ENCODE peak calls at places on chromosomes 1 and 21, in four cellular contexts. I, E, F and N are unnamed samples.

GRCh38 chr21:42385619-42386018 is 10.2 kb downstream of the TMPRSS3 start:
- DNase-seq in I (no peak), E (no peak), F (no peak), N (peak)

GRCh38 chr1:22914633-22915217 is 57.9 kb downstream of the LACTBL1 start:
- DNase-seq in I (no peak), E (no peak), F (no peak), N (no peak)

GRCh38 chr1:162397943-162398560 is 13.9 kb downstream of the SH2D1B start:
- DNase-seq in I (no peak), E (no peak), F (no peak), N (no peak)

GRCh38 chr1:6727535-6727934 is 25.9 kb upstream of the DNAJC11 start:
- DNase-seq in I (no peak), E (peak), F (no peak), N (peak)

GRCh38 chr1:2983319-2983705 is 38.0 kb upstream of the ACTRT2 start:
- DNase-seq in I (peak), E (no peak), F (no peak), N (peak)

GRCh38 chr1:202162049-202162417 is 1.6 kb upstream of the PTPN7 start:
- DNase-seq in I (no peak), E (no peak), F (no peak), N (peak)

GRCh38 chr1:234369784-234370183 is 3.5 kb upstream of the COA6 start:
- DNase-seq in I (no peak), E (peak), F (no peak), N (no peak)

GRCh38 chr1:181010789-181011188 is 11.9 kb downstream of the STX6 start:
- DNase-seq in I (no peak), E (no peak), F (no peak), N (no peak)

GRCh38 chr1:201371841-201372240 is 5.6 kb downstream of the TNNT2 start:
- DNase-seq in I (no peak), E (no peak), F (no peak), N (no peak)

GRCh38 chr1:44405804-44406743 is 1.0 kb downstream of the RNF220 start:
- DNase-seq in I (no peak), E (no peak), F (no peak), N (peak)

GRCh38 chr1:58165073-58165472 is 381.5 kb downstream of the OMA1 start:
- DNase-seq in I (no peak), E (no peak), F (no peak), N (no peak)
- H3K4me3 ChIP-seq in I (no peak), E (no peak), F (no peak), N (no peak)

GRCh38 chr1:237029240-237029639 is 12.7 kb upstream of the RYR2 start:
- DNase-seq in I (no peak), E (no peak), F (no peak), N (no peak)

GRCh38 chr1:237031480-237031879 is 10.5 kb upstream of the RYR2 start:
- DNase-seq in I (no peak), E (no peak), F (no peak), N (no peak)

GRCh38 chr1:237029850-237030535 is 12.0 kb upstream of the RYR2 start:
- DNase-seq in I (no peak), E (no peak), F (no peak), N (no peak)

GRCh38 chr1:237025358-237026074 is 16.5 kb upstream of the RYR2 start:
- DNase-seq in I (no peak), E (no peak), F (no peak), N (no peak)
- H3K27ac ChIP-seq in I (no peak), E (no peak), F (no peak), N (no peak)

GRCh38 chr1:198638894-198639319 is at the start of gene PTPRC:
- DNase-seq in I (no peak), E (no peak), F (no peak), N (no peak)
- H3K4me3 ChIP-seq in I (no peak), E (no peak), F (peak), N (peak)

GRCh38 chr1:151852733-151853132 is 779 bp downstream of the THEM5 start:
- DNase-seq in I (no peak), E (no peak), F (no peak), N (no peak)
- H3K27ac ChIP-seq in I (no peak), E (no peak), F (no peak), N (no peak)

GRCh38 chr1:193108471-193108870 is 3.3 kb upstream of the GLRX2 start:
- DNase-seq in I (no peak), E (no peak), F (no peak), N (no peak)

GRCh38 chr1:193110246-193110645 is 5.0 kb upstream of the GLRX2 start:
- DNase-seq in I (no peak), E (no peak), F (no peak), N (no peak)

GRCh38 chr1:193111641-193112090 is 6.5 kb upstream of the GLRX2 start:
- DNase-seq in I (peak), E (peak), F (peak), N (no peak)

GRCh38 chr1:193110864-193111263 is 5.7 kb upstream of the GLRX2 start:
- DNase-seq in I (no peak), E (no peak), F (no peak), N (no peak)

GRCh38 chr1:193109619-193110018 is 4.4 kb upstream of the GLRX2 start:
- DNase-seq in I (no peak), E (no peak), F (no peak), N (no peak)
- H3K4me3 ChIP-seq in I (no peak), E (no peak), F (no peak), N (no peak)